ENCODE peak calls at places on chromosome 11, in five cellular contexts. I, O, R, P and U are unnamed samples.
A peak's percentile ranks its signal among the peaks of the same experiment; 100 is the strongest.

GRCh38 chr11:46987183-46987582 is 50.6 kb downstream of the CSTPP1 start:
- DNase-seq in R (no peak), P (no peak), I (no peak), O (no peak), U (no peak)

GRCh38 chr11:22577854-22578253 is 47.8 kb downstream of the FANCF start:
- DNase-seq in R (no peak), O (no peak), P (no peak), I (no peak), U (no peak)

GRCh38 chr11:304915-305833 is 2.4 kb upstream of the IFITM2 start:
- DNase-seq in P (peak; percentile 59), I (no peak), R (peak; percentile 84), O (peak; percentile 65), U (peak; percentile 44)

GRCh38 chr11:126146454-126147192 is 64.8 kb downstream of the RPUSD4 start:
- DNase-seq in I (no peak), P (no peak), O (no peak), R (peak; percentile 49), U (no peak)

GRCh38 chr11:76325149-76325548 is 55.8 kb downstream of the THAP12 start:
- DNase-seq in P (no peak), O (no peak), I (no peak), R (no peak), U (no peak)

GRCh38 chr11:57251491-57252104 is 14.5 kb upstream of the APLNR start:
- DNase-seq in R (no peak), I (peak; percentile 31), P (peak; percentile 40), O (peak; percentile 15), U (no peak)

GRCh38 chr11:10567466-10567865 is 999 bp downstream of the LYVE1 start:
- DNase-seq in O (no peak), I (no peak), P (no peak), R (no peak), U (no peak)

GRCh38 chr11:78425436-78425835 is 7.8 kb upstream of the GAB2 start:
- DNase-seq in P (no peak), I (no peak), R (no peak), O (no peak), U (no peak)

GRCh38 chr11:45267660-45268340 is 18.3 kb downstream of the SYT13 start:
- DNase-seq in I (peak; percentile 39), R (no peak), O (no peak), P (no peak), U (no peak)

GRCh38 chr11:23988381-23989006 is 508.4 kb upstream of the LUZP2 start:
- DNase-seq in O (no peak), I (no peak), R (no peak), P (peak; percentile 64), U (peak; percentile 59)

DNA sequence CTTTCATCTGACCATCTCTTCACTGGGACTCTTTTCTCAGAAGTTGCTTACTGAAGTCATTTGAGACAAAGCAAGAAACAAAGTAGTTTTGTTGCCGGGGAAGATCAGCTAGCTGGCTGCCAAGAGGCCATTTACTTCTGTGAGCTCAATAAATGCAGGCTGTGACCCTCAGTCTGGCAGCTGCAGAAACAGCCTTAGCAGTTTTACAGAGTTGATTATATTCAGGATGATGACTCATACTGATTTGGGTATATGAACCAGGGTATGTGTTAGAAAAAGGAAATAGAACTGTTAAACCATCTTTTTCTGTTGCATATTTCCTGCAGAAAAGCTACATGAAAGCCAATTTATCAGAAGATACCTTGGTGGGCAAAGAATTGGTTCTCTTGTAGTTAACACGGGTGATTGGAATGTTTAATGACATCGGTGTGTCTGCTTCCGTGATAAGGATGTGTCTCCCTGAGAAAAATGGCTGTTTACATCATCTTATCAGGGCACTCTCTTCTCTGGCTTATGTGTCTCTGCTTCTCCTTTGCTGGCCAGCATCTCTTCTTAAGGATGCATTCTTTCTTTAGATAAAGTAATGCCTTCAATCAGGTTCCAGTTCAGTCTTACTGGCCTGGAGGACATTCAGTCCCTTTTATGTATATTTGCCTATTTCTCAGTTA is 18.5 kb downstream of the FIBIN start:
- DNase-seq in R (no peak), P (peak; percentile 60), I (no peak), O (peak; percentile 14), U (no peak)
- H3K4me3 ChIP-seq in R (no peak overlapping the region), P (no peak overlapping the region), I (no peak overlapping the region), O (no peak overlapping the region), U (no peak overlapping the region)

GRCh38 chr11:14619580-14619979 is 24.0 kb upstream of the PDE3B start:
- DNase-seq in R (no peak), O (no peak), I (no peak), P (no peak), U (no peak)
- H3K4me3 ChIP-seq in R (no peak overlapping the region), O (no peak overlapping the region), I (no peak overlapping the region), P (no peak overlapping the region), U (no peak overlapping the region)

DNA sequence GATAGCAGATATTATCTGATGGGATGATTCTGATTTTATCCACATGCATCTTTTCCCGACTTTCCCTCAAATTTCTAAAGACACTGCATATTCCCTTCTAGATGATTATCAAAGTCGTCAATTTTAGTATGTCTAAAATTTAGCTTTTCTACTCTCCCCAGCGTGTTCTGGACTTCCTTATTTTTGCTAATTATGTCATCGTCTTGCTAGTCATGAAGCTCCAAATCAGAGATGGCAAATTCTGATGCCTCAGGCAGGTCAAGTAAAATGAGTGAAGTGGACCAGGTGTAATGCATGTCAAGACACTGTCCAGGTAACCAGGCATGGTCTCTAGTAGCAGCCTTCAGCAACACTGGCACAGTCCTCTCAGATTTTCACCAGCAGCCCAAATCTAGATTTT is 10.4 kb downstream of the HSD17B12 start:
- DNase-seq in R (no peak), I (no peak), O (no peak), P (no peak), U (no peak)
- H3K4me3 ChIP-seq in R (no peak overlapping the region), I (no peak overlapping the region), O (no peak overlapping the region), P (no peak overlapping the region), U (no peak overlapping the region)

DNA sequence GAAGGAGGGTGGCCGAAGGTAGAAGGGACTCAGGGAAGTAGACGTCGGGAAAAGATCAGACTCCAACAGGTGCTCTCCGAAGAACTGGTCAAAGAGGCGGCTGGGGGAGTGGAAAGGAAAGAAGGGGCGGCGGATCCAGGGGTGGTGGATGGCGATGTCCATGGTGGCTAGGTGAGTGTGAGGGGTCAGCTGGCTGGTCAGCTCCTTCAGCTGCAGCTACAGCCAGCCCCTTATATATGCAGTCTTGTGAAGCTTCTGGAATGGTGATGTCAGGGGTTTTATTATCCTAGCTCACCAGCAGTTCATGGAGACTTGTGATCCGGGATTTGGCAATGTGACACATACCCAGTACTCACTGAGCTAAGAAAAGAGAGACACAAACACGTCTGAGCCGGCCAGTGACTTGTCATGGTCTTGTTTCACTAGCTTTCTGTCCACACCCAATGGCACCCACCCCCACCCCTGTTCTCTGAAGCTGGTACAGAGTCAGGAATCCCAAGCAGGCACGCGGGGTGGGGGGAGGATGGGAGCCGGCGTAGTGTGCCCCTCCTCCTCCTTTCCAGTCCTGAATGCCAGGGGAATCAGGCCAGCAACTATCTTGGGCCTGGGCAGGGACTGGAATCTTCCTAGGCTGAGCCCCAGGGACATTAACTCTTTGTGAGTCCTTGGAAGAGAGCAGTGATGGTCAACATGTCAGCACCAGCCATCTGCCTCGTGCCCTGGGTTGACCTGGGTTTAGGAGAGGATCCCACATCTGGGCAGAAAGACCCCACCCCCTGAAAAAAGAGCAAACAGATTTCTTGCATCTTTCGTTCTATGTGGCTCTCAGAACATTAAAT is at the start of gene CRYAB:
- DNase-seq in O (peak; percentile 66), P (peak; percentile 71), I (no peak), R (no peak), U (peak; percentile 95)
- H3K4me3 ChIP-seq in O (no peak within 1 kb of the TSS), P (peak within 1 kb of the TSS; percentile 24), I (peak within 1 kb of the TSS; percentile 7), R (no peak within 1 kb of the TSS), U (peak within 1 kb of the TSS; percentile 50)